ENCODE peak calls at places on chromosomes 3 and 15, in five cellular contexts. A, J, E, I and R are unnamed samples.

GRCh38 chr3:46500631-46501377 is 3.0 kb downstream of the RTP3 start:
- DNase-seq in I (peak; percentile 31), E (no peak), J (no peak), A (no peak), R (no peak)

GRCh38 chr3:23968467-23969184 is 23.5 kb downstream of the NR1D2 start:
- DNase-seq in A (no peak), E (no peak), J (peak; percentile 91), I (peak; percentile 73), R (no peak)

GRCh38 chr3:127064391-127065137 is 81.6 kb downstream of the PLXNA1 start:
- DNase-seq in E (no peak), I (peak; percentile 55), A (no peak), J (peak; percentile 70), R (no peak)

GRCh38 chr15:62895139-62895866 is 147.2 kb upstream of the TPM1 start:
- DNase-seq in E (no peak), A (no peak), I (no peak), J (peak; percentile 68), R (no peak)

GRCh38 chr15:101479342-101479845 is 10.1 kb downstream of the PCSK6 start:
- DNase-seq in E (no peak), J (no peak), I (no peak), A (no peak), R (no peak)

GRCh38 chr3:155744091-155744625 is 713 bp downstream of the PLCH1 start:
- DNase-seq in I (no peak), A (peak; percentile 93), J (no peak), E (peak; percentile 71), R (no peak)

GRCh38 chr3:156135921-156136655 is 15.7 kb downstream of the KCNAB1 start:
- DNase-seq in I (no peak), J (no peak), E (no peak), A (no peak), R (no peak)

GRCh38 chr15:40441736-40442531 is 1.2 kb downstream of the BAHD1 start:
- DNase-seq in E (peak; percentile 34), A (no peak), J (no peak), I (no peak), R (no peak)

GRCh38 chr3:111989061-111989678 is 9.6 kb upstream of the TAGLN3 start:
- DNase-seq in A (peak; percentile 41), I (peak; percentile 49), J (peak; percentile 75), E (no peak), R (no peak)

GRCh38 chr3:66017084-66017990 is 21.4 kb downstream of the MAGI1 start:
- DNase-seq in E (no peak), I (no peak), A (no peak), J (no peak), R (no peak)

GRCh38 chr3:48301814-48302194 is 31.7 kb downstream of the SPINK8 start:
- DNase-seq in E (peak; percentile 20), J (peak; percentile 70), I (no peak), A (peak; percentile 33), R (no peak)

GRCh38 chr3:191455257-191455952 is 5.6 kb upstream of the PYDC2 start:
- DNase-seq in A (no peak), J (no peak), E (no peak), I (no peak), R (no peak)

GRCh38 chr3:187648177-187648576 is 22.0 kb downstream of the SST start:
- DNase-seq in I (no peak), E (no peak), A (no peak), J (no peak), R (no peak)

GRCh38 chr15:56786966-56787365 is 53.7 kb upstream of the ZNF280D start:
- DNase-seq in J (no peak), I (no peak), E (no peak), A (no peak), R (no peak)

GRCh38 chr3:10253731-10254130 is 5.5 kb downstream of the TATDN2 start:
- DNase-seq in E (no peak), I (no peak), A (no peak), J (no peak), R (no peak)

GRCh38 chr3:46987485-46988401 is 8.3 kb downstream of the NBEAL2 start:
- DNase-seq in I (no peak), A (peak; percentile 78), J (peak; percentile 70), E (peak; percentile 84), R (peak; percentile 57)

GRCh38 chr3:127457094-127457475 is 133.4 kb downstream of the TPRA1 start:
- DNase-seq in A (peak; percentile 60), J (peak; percentile 77), E (peak; percentile 34), I (peak; percentile 17), R (no peak)

GRCh38 chr3:9448071-9448470 is 50.7 kb downstream of the SETD5 start:
- DNase-seq in E (no peak), A (no peak), I (no peak), J (no peak), R (no peak)

GRCh38 chr15:56741541-56741940 is 8.2 kb upstream of the ZNF280D start:
- DNase-seq in A (no peak), J (no peak), I (no peak), E (no peak), R (no peak)

GRCh38 chr15:67054676-67055075 is 10.7 kb upstream of the SMAD3 start:
- DNase-seq in E (no peak), J (no peak), I (no peak), A (no peak), R (no peak)

GRCh38 chr3:125367403-125368230 is 7.5 kb downstream of the ZNF148 start:
- DNase-seq in A (no peak), E (no peak), I (no peak), J (no peak), R (no peak)

GRCh38 chr15:39192376-39192775 is 388.5 kb upstream of the THBS1 start:
- DNase-seq in I (no peak), A (no peak), J (no peak), E (no peak), R (no peak)

GRCh38 chr3:46950177-46950576 is 26.4 kb downstream of the CCDC12 start:
- DNase-seq in J (no peak), A (no peak), I (no peak), E (no peak), R (no peak)

GRCh38 chr3:185332026-185332735 is 30.8 kb upstream of the MAP3K13 start:
- DNase-seq in E (no peak), I (peak; percentile 70), A (no peak), J (peak; percentile 98), R (no peak)